ENCODE peak calls at places on chromosomes 13 and 19, in seven cellular contexts. H is tibial artery, Z is right atrium auricular region, T is IMR-90, G is K562, E is adrenal gland, S is left ventricle myocardium inferior. U is an unnamed sample.

GRCh38 chr13:101985321-101985720 is 416.5 kb downstream of the FGF14 start:
- DNase-seq in H (no peak), Z (no peak), T (no peak), G (no peak), E (no peak), S (no peak), U (no peak)

GRCh38 chr13:64755961-64756360 is 2474.2 kb downstream of the PCDH9 start:
- DNase-seq in H (no peak), Z (no peak), T (no peak), G (no peak), E (no peak), S (no peak), U (no peak)

GRCh38 chr19:43784251-43784980 is 3.6 kb upstream of the KCNN4 start:
- DNase-seq in H (peak; percentile 70), Z (peak; percentile 77), T (peak; percentile 85), G (peak; percentile 87), E (peak; percentile 82), S (no peak), U (peak; percentile 65)

GRCh38 chr19:46963093-46963734 is 56.4 kb upstream of the NPAS1 start:
- DNase-seq in H (no peak), Z (no peak), T (peak; percentile 94), G (no peak), E (no peak), S (no peak), U (no peak)

GRCh38 chr19:6773323-6773931 is 919 bp downstream of the VAV1 start:
- DNase-seq in H (no peak), Z (no peak), T (no peak), G (no peak), E (peak; percentile 25), S (peak; percentile 41), U (no peak)

GRCh38 chr19:5302396-5302795 is 38.2 kb downstream of the PTPRS start:
- DNase-seq in H (no peak), Z (no peak), T (no peak), G (no peak), E (no peak), S (no peak), U (no peak)

GRCh38 chr19:49423985-49424303 is 703 bp upstream of the PTH2 start:
- DNase-seq in H (no peak), Z (no peak), T (no peak), G (no peak), E (no peak), S (no peak), U (no peak)

GRCh38 chr19:49489601-49490167 is 2.3 kb downstream of the RPL13A start:
- DNase-seq in H (no peak), Z (no peak), T (no peak), G (peak; percentile 25), E (peak; percentile 56), S (no peak), U (no peak)

GRCh38 chr19:55536951-55537740 is at the start of gene SBK2:
- DNase-seq in H (no peak), Z (no peak), T (no peak), G (peak; percentile 54), E (no peak), S (no peak), U (no peak)

GRCh38 chr19:28401739-28402138 is 811.2 kb downstream of the UQCRFS1 start:
- DNase-seq in H (no peak), Z (no peak), T (no peak), G (no peak), E (no peak), S (no peak), U (no peak)

GRCh38 chr19:28402701-28403290 is 810.2 kb downstream of the UQCRFS1 start:
- DNase-seq in H (no peak), Z (peak; percentile 13), T (no peak), G (no peak), E (no peak), S (no peak), U (no peak)

GRCh38 chr19:28406237-28406596 is 806.7 kb downstream of the UQCRFS1 start:
- DNase-seq in H (no peak), Z (peak; percentile 9), T (no peak), G (no peak), E (no peak), S (no peak), U (no peak)

GRCh38 chr19:28404462-28404861 is 808.5 kb downstream of the UQCRFS1 start:
- DNase-seq in H (no peak), Z (no peak), T (no peak), G (no peak), E (no peak), S (no peak), U (no peak)

GRCh38 chr19:28403698-28404099 is 809.3 kb downstream of the UQCRFS1 start:
- DNase-seq in H (no peak), Z (peak; percentile 34), T (no peak), G (no peak), E (peak; percentile 4), S (no peak), U (no peak)
- H3K4me1 ChIP-seq in H (no peaks in the 10 kb centered on the region), Z (no peaks in the 10 kb centered on the region), T (no peaks in the 10 kb centered on the region), G (peaks cover 7% of the 10 kb centered on the region), E (no peaks in the 10 kb centered on the region), S (no peaks in the 10 kb centered on the region), U (no peaks in the 10 kb centered on the region)

DNA sequence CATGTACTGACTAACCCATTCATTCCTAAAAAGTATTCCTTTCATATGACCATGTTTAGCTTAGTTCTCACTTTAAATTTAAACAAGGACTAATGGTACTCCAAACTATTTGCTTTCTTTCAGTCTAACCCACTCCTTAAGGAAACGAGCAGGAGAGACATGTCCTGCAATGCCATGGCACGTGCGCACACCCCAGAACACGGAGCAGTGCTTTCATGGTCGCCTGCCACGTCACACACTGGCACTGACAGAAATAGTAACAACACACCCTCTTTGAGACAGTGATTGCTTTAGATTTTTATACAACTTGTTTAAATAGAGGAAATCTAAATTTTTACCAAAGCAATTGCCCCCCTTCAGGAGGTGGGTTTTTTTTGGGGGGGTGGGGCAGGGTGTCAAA is 247.3 kb downstream of the DCT start:
- DNase-seq in H (no peak), Z (no peak), T (no peak), G (no peak), E (peak; percentile 21), S (no peak), U (no peak)
- H3K27ac ChIP-seq in H (no peak overlapping the region), Z (no peak overlapping the region), T (no peak overlapping the region), G (no peak overlapping the region), E (no peak overlapping the region), S (no peak overlapping the region), U (no peak overlapping the region)

GRCh38 chr19:41443813-41444455 is 978 bp downstream of the ERICH4 start:
- DNase-seq in H (no peak), Z (no peak), T (no peak), G (peak; percentile 3), E (no peak), S (no peak), U (no peak)
- TF ChIP-seq CTCF in H (no peak), Z (no peak), T (no peak), G (no peak), E (no peak), S (no peak), U (no peak)

DNA sequence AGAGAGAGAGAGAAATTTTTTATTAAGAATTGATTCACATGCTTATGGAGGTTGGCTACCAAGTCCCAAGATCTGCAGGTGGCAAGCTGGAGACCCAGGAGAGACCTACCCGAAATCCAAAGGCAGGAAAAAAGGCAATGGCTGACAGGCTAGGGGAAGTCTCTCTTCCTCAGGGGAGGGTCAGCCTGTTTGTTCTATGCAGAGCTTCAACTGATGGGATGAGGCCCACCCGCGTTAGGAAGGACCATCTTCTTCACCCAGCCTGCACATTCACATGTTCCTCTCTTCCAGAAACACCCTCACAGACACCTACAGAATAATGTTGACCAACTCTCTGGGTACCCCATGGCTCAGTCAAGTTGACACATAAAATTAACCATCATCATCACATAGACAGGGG is 65.3 kb upstream of the SERP2 start:
- DNase-seq in H (no peak), Z (no peak), T (no peak), G (no peak), E (no peak), S (no peak), U (no peak)
- H3K4me1 ChIP-seq in H (no peaks in the 10 kb centered on the region), Z (no peaks in the 10 kb centered on the region), T (peaks cover 28% of the 10 kb centered on the region), G (no peaks in the 10 kb centered on the region), E (peaks cover 22% of the 10 kb centered on the region), S (peaks cover 65% of the 10 kb centered on the region), U (peaks cover 28% of the 10 kb centered on the region)

GRCh38 chr13:27290715-27291114 is 20.1 kb downstream of the RASL11A start:
- DNase-seq in H (no peak), Z (no peak), T (no peak), G (no peak), E (no peak), S (no peak), U (no peak)
- H3K27ac ChIP-seq in H (no peak overlapping the region), Z (no peak overlapping the region), T (no peak overlapping the region), G (no peak overlapping the region), E (no peak overlapping the region), S (no peak overlapping the region), U (no peak overlapping the region)

GRCh38 chr13:107138468-107138867 is 570.5 kb upstream of the ARGLU1 start:
- DNase-seq in H (no peak), Z (no peak), T (no peak), G (no peak), E (no peak), S (no peak), U (no peak)
- TF ChIP-seq CTCF in H (no peak), Z (no peak), T (no peak), G (no peak), E (no peak), S (no peak), U (no peak)

DNA sequence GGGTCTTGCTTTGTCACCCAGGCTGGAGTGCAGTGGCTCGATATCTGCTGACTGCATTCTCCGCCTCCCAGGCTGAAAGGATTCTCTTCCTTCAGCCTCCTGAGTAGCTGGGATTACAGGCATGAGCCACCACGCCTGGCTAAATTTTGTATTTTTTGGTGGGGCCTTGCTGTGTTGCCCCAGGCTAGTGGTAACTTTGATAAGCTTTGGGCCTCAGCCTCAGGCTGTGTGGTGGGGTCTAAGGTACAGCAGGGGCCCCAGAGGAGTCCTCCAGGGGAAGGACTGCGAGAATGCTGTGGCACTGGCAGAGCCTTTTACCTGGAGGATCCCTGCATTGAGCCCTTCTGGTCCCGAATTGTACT is 7.2 kb downstream of the DOT1L start:
- DNase-seq in H (no peak), Z (no peak), T (no peak), G (no peak), E (no peak), S (no peak), U (no peak)
- H3K4me1 ChIP-seq in H (peaks cover 6% of the 10 kb centered on the region), Z (no peaks in the 10 kb centered on the region), T (peaks cover 37% of the 10 kb centered on the region), G (peaks cover 83% of the 10 kb centered on the region), E (peaks cover 85% of the 10 kb centered on the region), S (peaks cover 87% of the 10 kb centered on the region), U (peaks cover 71% of the 10 kb centered on the region)

GRCh38 chr13:97021241-97021640 is 27.0 kb upstream of the OXGR1 start:
- DNase-seq in H (no peak), Z (no peak), T (no peak), G (no peak), E (no peak), S (no peak), U (no peak)
- H3K27ac ChIP-seq in H (no peak overlapping the region), Z (no peak overlapping the region), T (no peak overlapping the region), G (no peak overlapping the region), E (no peak overlapping the region), S (no peak overlapping the region), U (no peak overlapping the region)

GRCh38 chr19:56725829-56726424 is 54.4 kb upstream of the ZNF835 start:
- DNase-seq in H (no peak), Z (no peak), T (no peak), G (no peak), E (peak; percentile 41), S (no peak), U (no peak)
- TF ChIP-seq CTCF in H (no peak), Z (no peak), T (peak; percentile 13), G (no peak), E (peak; percentile 59), S (peak; percentile 50), U (no peak)

U was measured in psoas muscle.